ENCODE peak calls at places on chromosome 3, in nine cellular contexts. J is cardiac fibroblast, P is nephron progenitor cell, S is Panc1, Q is heart right ventricle, O is WERI-Rb-1, L is lower lobe of right lung, X is fibroblast of pulmonary artery, M is mesothelial cell of epicardium. C is an unnamed sample.

GRCh38 chr3:177700117-177700516 is 502.8 kb upstream of the TBL1XR1 start:
- DNase-seq in O (no peak), Q (no peak), L (no peak), J (no peak), M (no peak), X (no peak), S (no peak), P (no peak), C (no peak)

GRCh38 chr3:17602126-17602525 is 140.3 kb downstream of the TBC1D5 start:
- DNase-seq in M (no peak), X (no peak), L (no peak), Q (no peak), P (no peak), S (no peak), J (no peak), O (no peak), C (no peak)

GRCh38 chr3:31436830-31437229 is 95.9 kb upstream of the STT3B start:
- DNase-seq in M (no peak), L (no peak), S (no peak), P (no peak), J (no peak), Q (no peak), O (no peak), X (no peak), C (no peak)

GRCh38 chr3:172201136-172201989 is 162.0 kb downstream of the FNDC3B start:
- DNase-seq in P (no peak), M (no peak), S (no peak), O (no peak), J (peak; percentile 95), X (peak; percentile 94), Q (peak; percentile 88), L (peak; percentile 73), C (no peak)

GRCh38 chr3:151918253-151919029 is 45.0 kb downstream of the SUCNR1 start:
- DNase-seq in J (peak; percentile 86), O (no peak), S (peak; percentile 56), L (no peak), M (no peak), P (no peak), Q (no peak), X (peak; percentile 86), C (no peak)

GRCh38 chr3:181805703-181806102 is 94.0 kb downstream of the SOX2 start:
- DNase-seq in O (no peak), M (no peak), X (no peak), J (no peak), L (no peak), S (no peak), Q (no peak), P (no peak), C (no peak)

GRCh38 chr3:23455084-23455483 is 252.0 kb downstream of the UBE2E2 start:
- DNase-seq in M (no peak), P (no peak), S (no peak), O (no peak), Q (no peak), J (peak; percentile 78), L (no peak), X (peak; percentile 87), C (no peak)

GRCh38 chr3:179196098-179196497 is 47.9 kb downstream of the PIK3CA start:
- DNase-seq in S (no peak), L (no peak), O (no peak), Q (no peak), M (no peak), P (no peak), J (peak; percentile 51), X (peak; percentile 70), C (no peak)

GRCh38 chr3:48504051-48504946 is at the start of gene SHISA5:
- DNase-seq in P (peak; percentile 81), M (peak; percentile 67), S (no peak), L (peak; percentile 84), O (peak; percentile 50), X (peak; percentile 66), Q (peak; percentile 89), J (peak; percentile 87), C (peak; percentile 73)

GRCh38 chr3:106814231-106814630 is 563.0 kb upstream of the CCDC54 start:
- DNase-seq in O (no peak), P (no peak), Q (peak; percentile 31), S (no peak), M (no peak), J (peak; percentile 67), X (peak; percentile 27), L (peak; percentile 28), C (no peak)

GRCh38 chr3:53804697-53805462 is 41.3 kb downstream of the CHDH start:
- DNase-seq in Q (no peak), L (no peak), S (peak; percentile 13), X (peak; percentile 55), J (peak; percentile 54), O (no peak), M (no peak), P (no peak), C (no peak)

GRCh38 chr3:64157150-64158035 is 67.9 kb downstream of the PRICKLE2 start:
- DNase-seq in O (no peak), P (no peak), Q (no peak), M (no peak), L (no peak), S (no peak), X (no peak), J (no peak), C (no peak)

GRCh38 chr3:120420855-120421570 is 29.8 kb downstream of the FSTL1 start:
- DNase-seq in Q (no peak), J (peak; percentile 84), X (peak; percentile 82), P (no peak), O (no peak), M (no peak), L (no peak), S (no peak), C (no peak)

GRCh38 chr3:67362686-67363085 is 291.7 kb downstream of the SUCLG2 start:
- DNase-seq in J (no peak), Q (no peak), O (no peak), X (peak; percentile 25), M (no peak), S (no peak), L (no peak), P (peak; percentile 3), C (no peak)

GRCh38 chr3:106004137-106004600 is 135.4 kb upstream of the CBLB start:
- DNase-seq in L (no peak), M (no peak), O (no peak), X (peak; percentile 94), Q (no peak), J (peak; percentile 93), S (no peak), P (no peak), C (no peak)

GRCh38 chr3:12227833-12228232 is 61.0 kb upstream of the PPARG start:
- DNase-seq in S (no peak), M (no peak), P (no peak), J (peak; percentile 88), L (no peak), O (no peak), X (peak; percentile 77), Q (no peak), C (no peak)

GRCh38 chr3:169744332-169745054 is 20.4 kb downstream of the TERC start:
- DNase-seq in J (peak; percentile 68), M (no peak), S (no peak), P (no peak), Q (no peak), X (peak; percentile 61), L (no peak), O (no peak), C (no peak)
- TF ChIP-seq CTCF in J (peak; percentile 31), M (no peak), S (peak; percentile 55), P (peak; percentile 35), Q (peak; percentile 56), X (peak; percentile 48), L (peak; percentile 44), O (no peak), C (no peak)

GRCh38 chr3:41295740-41296139 is 96.4 kb downstream of the CTNNB1 start:
- DNase-seq in Q (no peak), M (no peak), X (no peak), L (no peak), J (no peak), P (no peak), S (no peak), O (no peak), C (no peak)
- TF ChIP-seq CTCF in Q (no peak), M (no peak), X (no peak), L (no peak), J (no peak), P (no peak), S (no peak), O (no peak), C (no peak)

GRCh38 chr3:193978030-193978429 is 157.9 kb upstream of the HES1 start:
- DNase-seq in X (no peak), O (no peak), L (no peak), P (no peak), Q (no peak), J (no peak), M (no peak), S (no peak), C (no peak)
- TF ChIP-seq CTCF in X (no peak), O (no peak), L (no peak), P (no peak), Q (no peak), J (no peak), M (no peak), S (no peak), C (no peak)

GRCh38 chr3:39398700-39399099 is 7.8 kb upstream of the RPSA start:
- DNase-seq in S (no peak), P (no peak), J (no peak), M (no peak), L (no peak), O (no peak), X (no peak), Q (no peak), C (no peak)
- TF ChIP-seq CTCF in S (no peak), P (no peak), J (no peak), M (no peak), L (no peak), O (peak; percentile 3), X (no peak), Q (no peak), C (no peak)

GRCh38 chr3:28726840-28727239 is 378.2 kb upstream of the AZI2 start:
- DNase-seq in L (peak; percentile 53), O (peak; percentile 74), P (peak; percentile 48), M (no peak), Q (peak; percentile 19), J (peak; percentile 55), X (peak; percentile 47), S (no peak), C (peak; percentile 72)
- TF ChIP-seq CTCF in L (peak; percentile 49), O (peak; percentile 76), P (peak; percentile 63), M (peak; percentile 14), Q (peak; percentile 51), J (peak; percentile 60), X (peak; percentile 69), S (peak; percentile 47), C (peak; percentile 68)

GRCh38 chr3:169846458-169847193 is 23.1 kb downstream of the LRRC31 start:
- DNase-seq in L (no peak), Q (no peak), O (no peak), P (no peak), X (peak; percentile 48), M (no peak), J (peak; percentile 24), S (no peak), C (no peak)
- TF ChIP-seq CTCF in L (no peak), Q (no peak), O (no peak), P (no peak), X (no peak), M (no peak), J (no peak), S (no peak), C (no peak)